ENCODE peak calls at places on chromosomes 6 and 20, in six cellular contexts. Q is GM12892, X is GM12878, H is K562, O is H1, N is HepG2. J is an unnamed sample.

GRCh38 chr6:157461000-157461915 is 80.3 kb downstream of the ZDHHC14 start:
- DNase-seq in H (peak; percentile 90), N (peak; percentile 67), O (no peak), Q (no peak), X (peak; percentile 92), J (peak; percentile 35)

GRCh38 chr6:54419885-54420284 is 111.6 kb downstream of the TINAG start:
- DNase-seq in O (no peak), X (no peak), H (no peak), Q (no peak), N (no peak), J (no peak)

GRCh38 chr20:30168800-30169138 is 1088.7 kb upstream of the DEFB115 start:
- DNase-seq in X (no peak), H (no peak), N (no peak), Q (no peak), O (no peak), J (no peak)

GRCh38 chr20:41177636-41178035 is 40.3 kb downstream of the PLCG1 start:
- DNase-seq in Q (no peak), N (no peak), H (no peak), X (no peak), O (peak; percentile 13), J (no peak)

GRCh38 chr6:56040875-56041274 is 165.5 kb upstream of the BMP5 start:
- DNase-seq in Q (no peak), O (no peak), X (no peak), N (no peak), H (no peak), J (no peak)

GRCh38 chr20:23043376-23043775 is 6.1 kb downstream of the THBD start:
- DNase-seq in H (peak; percentile 24), X (no peak), N (no peak), O (no peak), Q (no peak), J (no peak)

GRCh38 chr6:32941412-32941784 is 570 bp upstream of the HLA-DMB start:
- DNase-seq in Q (no peak), H (no peak), X (peak; percentile 95), N (no peak), O (no peak), J (no peak)

GRCh38 chr20:13831476-13831875 is 46.6 kb downstream of the NDUFAF5 start:
- DNase-seq in Q (no peak), N (no peak), O (no peak), X (no peak), H (no peak), J (no peak)

GRCh38 chr6:73484438-73484837 is 22.9 kb downstream of the MTO1 start:
- DNase-seq in N (no peak), O (no peak), Q (no peak), X (no peak), H (no peak), J (no peak)

GRCh38 chr6:10422282-10423034 is 7.6 kb upstream of the TFAP2A start:
- DNase-seq in Q (no peak), X (no peak), O (no peak), H (no peak), N (no peak), J (no peak)

GRCh38 chr6:41932378-41932777 is 9.2 kb downstream of the CCND3 start:
- DNase-seq in O (no peak), H (no peak), X (no peak), N (no peak), Q (no peak), J (no peak)

GRCh38 chr6:113596477-113596876 is 260.7 kb upstream of the MARCKS start:
- DNase-seq in O (no peak), X (no peak), H (no peak), N (no peak), Q (no peak), J (no peak)

GRCh38 chr6:141483561-141484061 is 649.1 kb upstream of the GJE1 start:
- DNase-seq in Q (no peak), O (no peak), X (peak; percentile 85), H (no peak), N (no peak), J (peak; percentile 16)

GRCh38 chr6:16239090-16239797 is 857 bp downstream of the GMPR start:
- DNase-seq in X (no peak), O (no peak), N (no peak), Q (no peak), H (peak; percentile 73), J (no peak)

GRCh38 chr6:30725713-30726505 is 5.8 kb downstream of the TUBB start:
- DNase-seq in X (no peak), O (no peak), Q (no peak), H (peak; percentile 61), N (no peak), J (no peak)

GRCh38 chr6:9878535-9878934 is 536.3 kb downstream of the TFAP2A start:
- DNase-seq in O (no peak), H (no peak), X (no peak), N (no peak), Q (no peak), J (no peak)

GRCh38 chr6:107493158-107494057 is 3.5 kb downstream of the SOBP start:
- DNase-seq in O (no peak), X (no peak), Q (no peak), H (no peak), N (peak; percentile 98), J (no peak)

GRCh38 chr6:2959909-2960719 is 11.3 kb downstream of the SERPINB6 start:
- DNase-seq in O (no peak), H (no peak), N (no peak), Q (no peak), X (no peak), J (no peak)

GRCh38 chr6:106046116-106046853 is 39.9 kb upstream of the PRDM1 start:
- DNase-seq in X (no peak), H (peak; percentile 60), Q (no peak), N (peak; percentile 7), O (no peak), J (no peak)

GRCh38 chr6:124714728-124715127 is 247.5 kb upstream of the RNF217 start:
- DNase-seq in H (no peak), O (no peak), N (no peak), X (no peak), Q (no peak), J (no peak)

GRCh38 chr6:100382767-100383195 is 81.9 kb downstream of the SIM1 start:
- DNase-seq in X (no peak), Q (no peak), H (no peak), O (no peak), N (no peak), J (no peak)

GRCh38 chr6:134026597-134026996 is 25.8 kb downstream of the SLC2A12 start:
- DNase-seq in Q (no peak), H (peak; percentile 35), N (no peak), X (no peak), O (no peak), J (no peak)

GRCh38 chr6:168609026-168609685 is 168.2 kb downstream of the SMOC2 start:
- DNase-seq in N (no peak), X (no peak), O (no peak), Q (no peak), H (no peak), J (no peak)

GRCh38 chr6:21769405-21769851 is 175.9 kb downstream of the SOX4 start:
- DNase-seq in Q (no peak), H (no peak), X (no peak), O (no peak), N (no peak), J (no peak)

GRCh38 chr20:3190681-3191111 is 13.8 kb downstream of the DDRGK1 start:
- DNase-seq in O (no peak), X (no peak), Q (peak; percentile 5), N (no peak), H (no peak), J (no peak)

GRCh38 chr6:20868397-20869185 is 334.3 kb downstream of the CDKAL1 start:
- DNase-seq in Q (no peak), X (no peak), H (no peak), O (no peak), N (no peak), J (no peak)

GRCh38 chr6:82022614-82023102 is 224.9 kb downstream of the IBTK start:
- DNase-seq in O (no peak), N (peak; percentile 39), X (no peak), Q (no peak), H (no peak), J (no peak)

GRCh38 chr6:144681334-144681733 is 396.2 kb downstream of the UTRN start:
- DNase-seq in N (no peak), X (no peak), Q (no peak), H (peak; percentile 37), O (no peak), J (no peak)
- TF ChIP-seq TAF1 in N (no peak), X (no peak), Q (no peak), H (no peak), O (no peak), J (no peak)

GRCh38 chr20:45358282-45359068 is 4.5 kb upstream of the SYS1 start:
- DNase-seq in Q (no peak), N (peak; percentile 64), H (peak; percentile 55), X (no peak), O (no peak), J (no peak)
- TF ChIP-seq POLR2A in Q (no peak), N (no peak), H (no peak), X (no peak), O (no peak), J (no peak)

DNA sequence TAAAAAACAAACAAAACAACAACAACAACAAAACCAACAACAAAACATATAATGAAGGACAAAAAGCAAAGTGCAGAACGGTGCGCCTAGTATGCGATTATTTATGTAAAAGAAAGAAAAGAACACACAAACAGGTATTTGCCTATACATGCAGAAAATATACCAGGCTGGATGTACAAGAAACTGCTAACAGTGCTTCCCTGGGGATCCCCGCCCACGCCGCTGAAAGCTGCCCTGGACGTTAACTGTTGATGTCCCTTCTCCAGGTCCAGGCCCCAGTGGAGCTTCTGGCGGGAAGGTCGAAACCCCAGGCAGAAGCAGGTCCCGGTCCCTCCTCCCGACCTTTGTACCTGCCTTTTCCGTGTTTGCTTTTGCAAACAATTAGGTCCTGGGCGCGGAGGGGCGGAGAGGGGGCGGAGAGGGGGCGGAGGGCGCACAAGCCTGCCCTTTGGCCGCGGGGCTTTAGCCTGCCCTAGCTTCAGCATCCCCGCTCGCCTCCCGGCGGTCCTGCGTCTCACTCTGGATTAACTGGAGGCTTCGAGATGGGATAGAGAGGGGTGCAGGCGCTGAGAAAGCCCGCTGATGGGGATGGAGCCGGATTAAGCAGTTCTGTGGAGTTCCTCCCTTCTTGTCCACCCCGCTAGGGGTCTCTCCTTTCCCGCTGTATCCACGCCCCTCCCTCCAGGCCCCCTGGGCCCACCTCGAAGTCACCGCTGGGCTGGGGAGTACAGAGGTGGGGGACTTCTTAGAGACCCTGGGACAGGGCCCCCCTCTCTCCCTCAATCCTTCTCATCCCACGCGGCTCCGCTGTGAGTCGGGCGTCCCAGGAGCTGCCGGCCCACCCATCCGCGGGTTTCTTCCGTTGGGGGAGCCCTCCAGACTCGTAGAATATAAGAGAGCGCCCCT is 8.2 kb upstream of the AHCY start:
- DNase-seq in O (peak; percentile 47), N (peak; percentile 100), H (no peak), Q (no peak), X (no peak), J (no peak)
- TF ChIP-seq TAF1 in O (no peak), N (no peak), H (no peak), Q (no peak), X (no peak), J (no peak)

GRCh38 chr6:151389640-151390275 is 1.6 kb downstream of the ZBTB2 start:
- DNase-seq in O (no peak), Q (no peak), X (no peak), N (peak; percentile 64), H (peak; percentile 66), J (no peak)

GRCh38 chr6:151391471-151392428 is at the start of gene ZBTB2:
- DNase-seq in X (no peak), Q (peak; percentile 39), N (peak; percentile 83), O (peak; percentile 41), H (peak; percentile 80), J (peak; percentile 42)

GRCh38 chr6:151392429-151392828 is 1.1 kb upstream of the ZBTB2 start:
- DNase-seq in X (no peak), O (no peak), Q (no peak), H (no peak), N (no peak), J (no peak)

GRCh38 chr6:151390276-151391020 is 911 bp downstream of the ZBTB2 start:
- DNase-seq in H (peak; percentile 100), N (peak; percentile 99), Q (peak; percentile 87), O (peak; percentile 94), X (peak; percentile 94), J (peak; percentile 87)

GRCh38 chr6:151391021-151391470 is 313 bp downstream of the ZBTB2 start:
- DNase-seq in X (no peak), N (peak; percentile 52), O (no peak), H (peak; percentile 88), Q (peak; percentile 54), J (peak; percentile 48)
- TF ChIP-seq POLR2A in X (peak; percentile 22), N (no peak), O (no peak), H (peak; percentile 69), Q (no peak), J (peak; percentile 16)